ENCODE peak calls at places on chromosomes 3 and 15, in four cellular contexts. U is NCI-H1048; N is stimulated activated naive B cell treated with anti-CD40 and anti-IgM and Interleukin-4, amounts not matched to agents 10 μg/mL and 1 μg/mL and 100 μg/mL, for 72 hours; W is progenitor cell of endocrine pancreas. O is an unnamed sample.

GRCh38 chr3:34024447-34025240 is 226.2 kb downstream of the PDCD6IP start:
- DNase-seq in U (no peak), N (no peak), W (no peak), O (no peak)

GRCh38 chr3:55718475-55718874 is 231.4 kb upstream of the WNT5A start:
- DNase-seq in U (no peak), N (no peak), W (no peak), O (no peak)

GRCh38 chr3:44323341-44323955 is 15.1 kb upstream of the TCAIM start:
- DNase-seq in U (peak; percentile 24), N (no peak), W (peak; percentile 44), O (no peak)

GRCh38 chr15:68366314-68366713 is 65.6 kb downstream of the ITGA11 start:
- DNase-seq in U (no peak), N (no peak), W (no peak), O (no peak)

GRCh38 chr3:51269466-51269865 is 115.6 kb upstream of the MANF start:
- DNase-seq in U (no peak), N (no peak), W (no peak), O (no peak)

GRCh38 chr3:127105587-127105986 is 87.3 kb upstream of the PRR23E start:
- DNase-seq in U (no peak), N (no peak), W (no peak), O (no peak)

GRCh38 chr15:84826369-84826823 is 9.2 kb downstream of the ALPK3 start:
- DNase-seq in U (no peak), N (no peak), W (no peak), O (no peak)

GRCh38 chr3:128864351-128864811 is 15.0 kb upstream of the ACAD9 start:
- DNase-seq in U (no peak), N (no peak), W (no peak), O (no peak)

GRCh38 chr3:56547486-56547885 is 9.5 kb upstream of the CCDC66 start:
- DNase-seq in U (no peak), N (no peak), W (no peak), O (no peak)

GRCh38 chr3:52446631-52447511 is 2.0 kb upstream of the SEMA3G start:
- DNase-seq in U (peak; percentile 38), N (peak; percentile 59), W (peak; percentile 65), O (peak; percentile 16)

GRCh38 chr3:111311709-111312235 is 230.2 kb upstream of the CD96 start:
- DNase-seq in U (no peak), N (no peak), W (no peak), O (no peak)

GRCh38 chr3:126982522-126983175 is at the start of gene PLXNA1:
- DNase-seq in U (peak; percentile 47), N (peak; percentile 90), W (peak; percentile 69), O (peak; percentile 44)

GRCh38 chr3:70803317-70803716 is 490.9 kb upstream of the MDFIC2 start:
- DNase-seq in U (no peak), N (no peak), W (no peak), O (no peak)

GRCh38 chr3:14413381-14414071 is 11.1 kb downstream of the SLC6A6 start:
- DNase-seq in U (no peak), N (no peak), W (no peak), O (no peak)

GRCh38 chr3:11024181-11024580 is 31.6 kb downstream of the SLC6A1 start:
- DNase-seq in U (no peak), N (no peak), W (no peak), O (no peak)

GRCh38 chr15:62858343-62858742 is 184.2 kb upstream of the TPM1 start:
- DNase-seq in U (no peak), N (no peak), W (no peak), O (no peak)

GRCh38 chr15:90241343-90242192 is 7.6 kb downstream of the GDPGP1 start:
- DNase-seq in U (no peak), N (no peak), W (no peak), O (no peak)

GRCh38 chr3:32778389-32778788 is 39.4 kb upstream of the TRIM71 start:
- DNase-seq in U (no peak), N (no peak), W (no peak), O (no peak)

GRCh38 chr3:46946416-46946815 is 30.1 kb downstream of the CCDC12 start:
- DNase-seq in U (no peak), N (no peak), W (no peak), O (no peak)

GRCh38 chr3:137105277-137105977 is 147.6 kb downstream of the IL20RB start:
- DNase-seq in U (peak; percentile 27), N (no peak), W (no peak), O (peak; percentile 19)

GRCh38 chr3:72888546-72889309 is 882 bp downstream of the GXYLT2 start:
- DNase-seq in U (no peak), N (no peak), W (no peak), O (no peak)

GRCh38 chr3:187027531-187027936 is 97.2 kb downstream of the ST6GAL1 start:
- DNase-seq in U (no peak), N (no peak), W (no peak), O (no peak)

GRCh38 chr15:40743921-40744809 is 10.9 kb downstream of the RMDN3 start:
- DNase-seq in U (no peak), N (no peak), W (no peak), O (no peak)

GRCh38 chr15:31148622-31149505 is 47.3 kb upstream of the TRPM1 start:
- DNase-seq in U (no peak), N (no peak), W (no peak), O (no peak)

GRCh38 chr15:66196565-66196964 is 57.0 kb downstream of the MEGF11 start:
- DNase-seq in U (no peak), N (no peak), W (no peak), O (no peak)

GRCh38 chr15:77684341-77685081 is 51.8 kb upstream of the LINGO1 start:
- DNase-seq in U (no peak), N (no peak), W (no peak), O (no peak)

GRCh38 chr3:12557472-12558105 is 702 bp downstream of the MKRN2 start:
- DNase-seq in U (no peak), N (no peak), W (no peak), O (no peak)

GRCh38 chr3:114730397-114730796 is 416.7 kb downstream of the ZBTB20 start:
- DNase-seq in U (no peak), N (no peak), W (no peak), O (no peak)

GRCh38 chr3:118501152-118501551 is 533.5 kb downstream of the IGSF11 start:
- DNase-seq in U (peak; percentile 11), N (no peak), W (no peak), O (no peak)

GRCh38 chr3:144556392-144556791 is 584.8 kb downstream of the DIPK2A start:
- DNase-seq in U (no peak), N (no peak), W (no peak), O (peak; percentile 44)

O was measured in GM12878.